ENCODE peak calls at places on chromosomes 5 and 9, in eight cellular contexts. I is posterior cingulate gyrus; F is foreskin fibroblast; X is left colon; S is ELR; U is MM.1S; T is stimulated activated CD4-positive, alpha-beta T cell treated with anti-CD3 and anti-CD28 coated beads, Interleukin-2, amount 100 ng/mL, for 48 hours; C is SK-N-SH. V is an unnamed sample.
A peak's percentile ranks its signal among the peaks of the same experiment; 100 is the strongest.

GRCh38 chr5:115377468-115378217 is 81.2 kb upstream of the CCDC112 start:
- DNase-seq in F (peak; percentile 89), I (no peak), T (no peak), U (peak; percentile 80), C (no peak), X (no peak), S (peak; percentile 94), V (no peak)

GRCh38 chr9:100427366-100428263 is 672 bp downstream of the MSANTD3 start:
- DNase-seq in U (peak; percentile 27), I (peak; percentile 64), F (peak; percentile 82), T (peak; percentile 14), X (peak; percentile 66), S (peak; percentile 90), C (no peak), V (peak; percentile 43)

GRCh38 chr9:100170085-100170484 is 71.0 kb downstream of the INVS start:
- DNase-seq in T (no peak), U (no peak), S (peak; percentile 60), I (no peak), F (peak; percentile 38), C (no peak), X (no peak), V (no peak)

GRCh38 chr9:118954822-118955221 is 414.4 kb downstream of the BRINP1 start:
- DNase-seq in I (no peak), C (peak; percentile 44), S (no peak), U (no peak), X (no peak), T (no peak), F (no peak), V (no peak)

GRCh38 chr9:97740848-97741821 is 44.0 kb upstream of the XPA start:
- DNase-seq in S (peak; percentile 83), I (no peak), U (no peak), T (peak; percentile 9), C (peak; percentile 75), X (peak; percentile 42), F (peak; percentile 68), V (peak; percentile 44)

GRCh38 chr9:121281614-121282291 is 13.8 kb downstream of the GSN start:
- DNase-seq in I (no peak), C (no peak), U (no peak), X (peak; percentile 92), S (peak; percentile 75), F (peak; percentile 72), T (no peak), V (peak; percentile 92)

GRCh38 chr5:41762426-41762825 is 107.8 kb downstream of the OXCT1 start:
- DNase-seq in S (no peak), T (no peak), U (no peak), X (no peak), I (no peak), C (no peak), F (no peak), V (no peak)

GRCh38 chr9:79053613-79054012 is 518.2 kb upstream of the TLE4 start:
- DNase-seq in T (no peak), U (no peak), C (no peak), S (peak; percentile 9), I (no peak), X (no peak), F (no peak), V (no peak)

GRCh38 chr5:42813533-42813932 is 1.8 kb upstream of the SELENOP start:
- DNase-seq in S (no peak), T (no peak), X (no peak), I (no peak), F (no peak), U (no peak), C (no peak), V (no peak)

GRCh38 chr9:20564650-20565049 is 57.6 kb downstream of the MLLT3 start:
- DNase-seq in S (no peak), I (no peak), X (no peak), C (no peak), U (no peak), F (no peak), T (no peak), V (no peak)

GRCh38 chr5:107869459-107870115 is 198.8 kb upstream of the EFNA5 start:
- DNase-seq in T (no peak), I (no peak), X (no peak), U (no peak), C (no peak), S (peak; percentile 88), F (peak; percentile 83), V (no peak)

GRCh38 chr9:128540630-128541355 is 11.6 kb upstream of the SPTAN1 start:
- DNase-seq in X (no peak), I (no peak), F (peak; percentile 15), T (no peak), C (no peak), U (no peak), S (no peak), V (no peak)

GRCh38 chr5:57595530-57596098 is 113.0 kb upstream of the ACTBL2 start:
- DNase-seq in F (no peak), I (no peak), X (no peak), T (no peak), U (peak; percentile 20), S (no peak), C (no peak), V (no peak)